ENCODE peak calls at places on chromosomes 3 and 15, in ten cellular contexts. K, S, D, F, R, C, P, L, O and I are unnamed samples. For H3K9me2, the result is how much of the 10 kb centered on the place peaks cover.

GRCh38 chr15:40511093-40511471 is 40.3 kb downstream of the CHST14 start:
- DNase-seq in K (no peak), S (no peak), D (peak), F (no peak), R (no peak), C (peak), P (no peak), L (no peak), O (no peak), I (peak)

GRCh38 chr3:58868101-58868779 is 181.6 kb downstream of the CFAP20DC start:
- DNase-seq in K (no peak), S (no peak), D (no peak), F (no peak), R (no peak), C (no peak), P (no peak), L (no peak), O (no peak), I (peak)

GRCh38 chr15:65083262-65083701 is 6.7 kb downstream of the KBTBD13 start:
- DNase-seq in K (no peak), S (no peak), D (no peak), F (no peak), R (no peak), C (peak), P (no peak), L (no peak), O (no peak), I (no peak)

GRCh38 chr3:172391592-172392302 is 56.5 kb downstream of the GHSR start:
- DNase-seq in K (no peak), S (no peak), D (no peak), F (peak), R (no peak), C (no peak), P (no peak), L (no peak), O (no peak), I (no peak)

GRCh38 chr3:128784843-128785242 is 58.9 kb downstream of the RAB7A start:
- DNase-seq in K (no peak), S (no peak), D (no peak), F (no peak), R (no peak), C (no peak), P (no peak), L (no peak), O (no peak), I (no peak)

GRCh38 chr3:71006810-71007785 is 576.4 kb downstream of the FOXP1 start:
- DNase-seq in K (no peak), S (peak), D (peak), F (peak), R (peak), C (peak), P (peak), L (no peak), O (no peak), I (peak)

GRCh38 chr15:57003418-57003817 is 85.0 kb downstream of the TCF12 start:
- DNase-seq in K (no peak), S (no peak), D (no peak), F (peak), R (no peak), C (no peak), P (peak), L (no peak), O (no peak), I (no peak)

GRCh38 chr3:81778678-81779182 is 17.3 kb upstream of the GBE1 start:
- DNase-seq in K (no peak), S (no peak), D (no peak), F (no peak), R (no peak), C (no peak), P (no peak), L (no peak), O (no peak), I (no peak)

GRCh38 chr3:116059421-116060096 is 385.7 kb downstream of the LSAMP start:
- DNase-seq in K (peak), S (no peak), D (no peak), F (peak), R (peak), C (peak), P (peak), L (peak), O (peak), I (no peak)

GRCh38 chr3:17798000-17798399 is 55.6 kb upstream of the TBC1D5 start:
- DNase-seq in K (no peak), S (no peak), D (peak), F (no peak), R (no peak), C (peak), P (no peak), L (no peak), O (no peak), I (peak)

GRCh38 chr15:101323793-101324505 is 28.9 kb upstream of the SNRPA1 start:
- DNase-seq in K (no peak), S (no peak), D (no peak), F (no peak), R (no peak), C (no peak), P (no peak), L (no peak), O (no peak), I (no peak)

GRCh38 chr3:81726735-81727134 is 34.7 kb downstream of the GBE1 start:
- DNase-seq in K (no peak), S (no peak), D (no peak), F (peak), R (no peak), C (no peak), P (peak), L (no peak), O (no peak), I (no peak)

GRCh38 chr3:49022751-49023171 is 840 bp downstream of the NDUFAF3 start:
- DNase-seq in K (peak), S (peak), D (peak), F (peak), R (no peak), C (peak), P (peak), L (no peak), O (no peak), I (peak)

GRCh38 chr15:90915808-90916440 is 12.8 kb downstream of the MAN2A2 start:
- DNase-seq in K (no peak), S (no peak), D (peak), F (no peak), R (no peak), C (peak), P (no peak), L (no peak), O (no peak), I (no peak)

GRCh38 chr3:16723994-16724393 is 118.8 kb upstream of the DAZL start:
- DNase-seq in K (no peak), S (peak), D (peak), F (peak), R (peak), C (peak), P (peak), L (no peak), O (peak), I (peak)

GRCh38 chr3:183478501-183478900 is 50.1 kb upstream of the MCF2L2 start:
- DNase-seq in K (no peak), S (no peak), D (no peak), F (no peak), R (no peak), C (no peak), P (no peak), L (no peak), O (no peak), I (no peak)

GRCh38 chr3:176208915-176209314 is 988.4 kb downstream of the TBL1XR1 start:
- DNase-seq in K (no peak), S (no peak), D (no peak), F (no peak), R (no peak), C (no peak), P (peak), L (no peak), O (no peak), I (no peak)

GRCh38 chr15:25900901-25901300 is 37.8 kb upstream of the ATP10A start:
- DNase-seq in K (no peak), S (no peak), D (no peak), F (peak), R (peak), C (no peak), P (peak), L (no peak), O (no peak), I (no peak)

DNA sequence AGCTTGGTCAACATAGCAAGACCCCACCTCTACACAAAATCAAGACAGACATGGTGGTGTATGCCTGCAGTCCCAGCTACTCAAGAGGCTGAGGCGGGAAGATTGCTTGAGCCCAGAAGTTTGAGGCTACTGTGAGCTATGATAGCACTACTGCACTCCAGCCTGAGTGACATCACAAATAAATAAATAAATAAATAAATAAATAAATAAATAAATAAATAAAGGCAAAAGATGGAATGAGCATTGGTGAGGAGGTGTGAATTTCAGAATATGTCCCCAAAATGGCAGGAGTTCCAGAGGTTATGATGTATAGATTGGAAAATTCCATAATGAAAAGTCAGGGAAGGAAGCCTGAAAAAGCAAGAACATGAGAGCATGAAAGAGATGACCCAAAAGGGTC is 249.9 kb downstream of the MEX3B start:
- DNase-seq in K (no peak), S (no peak), D (no peak), F (no peak), R (no peak), C (no peak), P (no peak), L (no peak), O (no peak), I (no peak)
- H3K4me3 ChIP-seq in K (no peak), S (no peak), D (no peak), F (no peak), R (no peak), C (no peak), P (no peak), L (no peak), O (no peak), I (no peak)

DNA sequence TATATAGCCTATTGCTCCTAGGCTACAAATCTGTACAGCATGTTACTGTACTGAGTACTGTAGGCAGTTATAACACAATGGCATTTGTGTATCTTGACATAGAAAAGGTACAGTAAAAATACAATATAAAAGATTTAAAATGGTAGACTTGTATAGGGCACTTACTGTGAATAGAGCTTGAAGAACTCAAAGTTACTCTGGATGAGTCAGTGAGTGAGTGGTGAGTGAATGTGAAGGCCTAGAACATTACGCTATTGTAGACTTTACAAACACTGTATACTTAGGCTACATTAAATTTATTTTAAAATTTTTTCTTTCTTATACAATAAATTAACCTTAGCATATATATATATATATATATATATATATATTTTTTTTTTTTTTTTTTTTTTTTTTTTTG is 140.0 kb upstream of the UBE2E1 start:
- DNase-seq in K (no peak), S (no peak), D (no peak), F (peak), R (no peak), C (no peak), P (peak), L (no peak), O (no peak), I (no peak)
- H3K9me2 ChIP-seq in K (under half), S (under half), D (under half), F (under half), R (under half), C (under half), P (under half), L (under half), O (under half), I (under half)

GRCh38 chr3:2096196-2096595 is 2.5 kb upstream of the CNTN4 start:
- DNase-seq in K (no peak), S (no peak), D (no peak), F (no peak), R (no peak), C (no peak), P (no peak), L (no peak), O (no peak), I (no peak)

GRCh38 chr3:2099028-2099671 is 484 bp downstream of the CNTN4 start:
- DNase-seq in K (peak), S (no peak), D (no peak), F (peak), R (peak), C (peak), P (no peak), L (no peak), O (no peak), I (no peak)

GRCh38 chr3:2097641-2098191 is 950 bp upstream of the CNTN4 start:
- DNase-seq in K (peak), S (no peak), D (no peak), F (no peak), R (peak), C (peak), P (no peak), L (no peak), O (no peak), I (no peak)

GRCh38 chr3:2098398-2099027 is at the start of gene CNTN4:
- DNase-seq in K (peak), S (peak), D (no peak), F (peak), R (peak), C (peak), P (no peak), L (no peak), O (no peak), I (no peak)

GRCh38 chr3:2099779-2100191 is 1.1 kb downstream of the CNTN4 start:
- DNase-seq in K (no peak), S (no peak), D (no peak), F (no peak), R (peak), C (peak), P (no peak), L (no peak), O (no peak), I (no peak)
- H3K4me3 ChIP-seq in K (no peak), S (no peak), D (no peak), F (no peak), R (peak), C (peak), P (no peak), L (no peak), O (no peak), I (no peak)

DNA sequence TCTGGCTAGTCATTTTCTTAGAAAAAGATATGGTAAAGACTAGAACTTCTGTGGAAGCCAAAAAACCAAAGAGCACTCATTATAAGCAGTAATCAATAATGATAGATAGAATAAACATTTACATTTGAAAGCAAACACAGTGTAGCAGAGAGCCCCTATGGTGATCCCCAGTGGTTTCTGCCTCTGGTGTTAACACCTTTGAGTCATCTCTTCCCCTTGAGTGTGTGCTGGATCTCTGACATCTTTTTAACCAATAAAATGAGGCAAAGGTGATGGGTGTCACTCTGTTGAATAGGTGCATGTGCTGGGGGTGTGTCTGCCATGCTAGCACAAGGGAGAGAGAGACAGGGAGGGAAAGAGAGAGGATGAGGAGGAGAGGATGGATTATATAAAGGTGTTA is 121.6 kb downstream of the TFG start:
- DNase-seq in K (no peak), S (no peak), D (no peak), F (no peak), R (no peak), C (no peak), P (no peak), L (no peak), O (no peak), I (no peak)
- H3K9me2 ChIP-seq in K (under half), S (under half), D (under half), F (under half), R (under half), C (under half), P (under half), L (under half), O (under half), I (under half)

DNA sequence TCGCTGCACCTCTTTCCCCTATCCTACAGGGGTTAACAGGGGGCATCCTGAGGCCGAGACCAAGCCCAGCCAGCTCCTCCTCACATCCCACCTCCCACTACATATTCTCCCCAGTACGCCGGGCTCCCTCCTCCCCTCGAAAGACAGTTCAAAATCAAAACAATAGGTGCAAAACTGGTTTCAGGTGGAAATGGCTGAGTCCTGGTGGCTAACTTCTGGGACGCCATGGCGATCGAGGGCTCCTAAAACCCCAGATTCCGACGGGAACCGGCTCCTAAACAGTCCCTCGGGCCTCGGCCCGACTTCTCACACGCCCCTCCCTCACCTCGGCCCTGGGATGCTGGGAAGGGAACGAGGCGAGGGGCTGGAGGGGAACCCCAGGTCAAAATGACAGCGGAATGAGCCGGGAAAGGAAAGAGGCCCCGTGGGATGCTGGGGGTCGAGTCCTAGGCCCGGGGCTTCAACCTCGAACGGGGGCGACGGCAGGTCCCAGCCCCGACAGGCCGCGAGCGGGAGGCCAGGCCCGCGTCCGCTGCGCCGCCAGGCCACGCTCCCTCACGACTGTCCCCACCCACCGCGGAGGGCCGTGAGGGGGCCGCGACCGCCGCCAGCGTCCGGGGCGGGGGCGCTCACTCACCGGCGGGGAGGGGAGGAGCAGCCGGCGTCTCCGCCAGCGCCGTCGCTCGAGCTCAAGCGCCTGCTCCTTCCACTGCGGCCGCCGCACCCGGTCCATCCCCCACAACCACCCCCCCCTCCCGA is 475 bp downstream of the TMCC1 start:
- DNase-seq in K (peak), S (peak), D (peak), F (no peak), R (no peak), C (peak), P (peak), L (peak), O (no peak), I (peak)
- H3K4me3 ChIP-seq in K (peak), S (peak), D (peak), F (peak), R (peak), C (peak), P (peak), L (peak), O (peak), I (peak)